ENCODE peak calls at places on chromosomes 4 and X, in eight cellular contexts. Q is lung, F is breast epithelium, A is mucosa of descending colon, R is astrocyte of the cerebellum, I is AG04450, K is Calu3, L is tibial artery. Y is an unnamed sample.

GRCh38 chr4:127251423-127251822 is 381.3 kb upstream of the INTU start:
- DNase-seq in R (no peak), L (no peak), Q (no peak), A (no peak), I (no peak), F (no peak), K (no peak), Y (no peak)

GRCh38 chr4:71231073-71231752 is 107.6 kb upstream of the SLC4A4 start:
- DNase-seq in R (no peak), A (peak), Q (peak), L (peak), F (no peak), I (no peak), K (peak), Y (no peak)

GRCh38 chr4:155674669-155675071 is 8.0 kb downstream of the GUCY1A1 start:
- DNase-seq in Q (no peak), K (no peak), L (no peak), R (no peak), A (no peak), I (no peak), F (no peak), Y (no peak)

GRCh38 chrX:65821721-65822496 is 154.5 kb downstream of the MSN start:
- DNase-seq in Q (no peak), R (no peak), A (peak), K (peak), F (no peak), I (no peak), L (no peak), Y (peak)

GRCh38 chr4:41319553-41319952 is 62.8 kb downstream of the UCHL1 start:
- DNase-seq in K (no peak), F (peak), R (no peak), Q (no peak), L (no peak), A (no peak), I (no peak), Y (no peak)

GRCh38 chr4:68906238-68907137 is 45.1 kb downstream of the UGT2A3 start:
- DNase-seq in R (no peak), Q (no peak), L (no peak), I (no peak), F (no peak), K (peak), A (peak), Y (no peak)

GRCh38 chrX:140766024-140766611 is 56.6 kb downstream of the LINC00632 start:
- DNase-seq in F (no peak), K (peak), I (peak), Q (peak), R (peak), L (peak), A (no peak), Y (peak)

GRCh38 chr4:122652379-122652778 is 31.5 kb upstream of the IL21 start:
- DNase-seq in Q (peak), K (peak), A (no peak), F (peak), L (no peak), R (peak), I (peak), Y (no peak)

GRCh38 chr4:95949136-95949765 is 109.4 kb downstream of the PDHA2 start:
- DNase-seq in A (no peak), K (no peak), L (no peak), Q (no peak), I (no peak), F (no peak), R (no peak), Y (no peak)

GRCh38 chr4:22385615-22386014 is 130.3 kb downstream of the ADGRA3 start:
- DNase-seq in A (no peak), Q (no peak), F (no peak), I (no peak), K (no peak), L (no peak), R (no peak), Y (no peak)

GRCh38 chrX:82627568-82627967 is 880.5 kb upstream of the POU3F4 start:
- DNase-seq in Q (no peak), L (no peak), A (no peak), R (no peak), F (no peak), K (no peak), I (no peak), Y (no peak)

GRCh38 chr4:154626793-154627484 is 14.5 kb upstream of the FGG start:
- DNase-seq in R (no peak), I (no peak), L (no peak), K (peak), A (peak), Q (peak), F (peak), Y (peak)

GRCh38 chr4:2598661-2599654 is 62.5 kb downstream of the FAM193A start:
- DNase-seq in Q (no peak), R (no peak), F (no peak), I (no peak), A (no peak), K (no peak), L (no peak), Y (no peak)

GRCh38 chr4:75821966-75822365 is 80.3 kb downstream of the PPEF2 start:
- DNase-seq in Q (no peak), L (no peak), F (no peak), R (no peak), I (peak), A (no peak), K (no peak), Y (no peak)

GRCh38 chr4:73583661-73584060 is 36.6 kb downstream of the RASSF6 start:
- DNase-seq in I (no peak), Q (no peak), K (no peak), A (no peak), F (no peak), L (no peak), R (no peak), Y (no peak)

GRCh38 chr4:181792641-181793612 is 450.3 kb upstream of the TENM3 start:
- DNase-seq in Q (no peak), A (no peak), L (no peak), I (no peak), K (no peak), F (no peak), R (no peak), Y (no peak)

GRCh38 chr4:17418010-17418409 is 93.9 kb downstream of the QDPR start:
- DNase-seq in Q (no peak), A (no peak), I (no peak), L (no peak), F (no peak), R (no peak), K (no peak), Y (no peak)

GRCh38 chr4:184163813-184164212 is 53.9 kb downstream of the ENPP6 start:
- DNase-seq in R (no peak), F (no peak), A (peak), Q (peak), I (no peak), K (peak), L (no peak), Y (peak)

GRCh38 chr4:1246901-1247810 is 1.8 kb downstream of the CTBP1 start:
- DNase-seq in R (no peak), F (no peak), A (peak), I (no peak), Q (no peak), L (peak), K (no peak), Y (peak)

GRCh38 chr4:2290974-2291704 is 29.2 kb upstream of the MXD4 start:
- DNase-seq in L (peak), I (no peak), R (no peak), K (no peak), Q (no peak), A (peak), F (no peak), Y (no peak)

GRCh38 chr4:181416966-181417365 is 826.2 kb upstream of the TENM3 start:
- DNase-seq in Q (no peak), L (no peak), R (no peak), F (no peak), K (no peak), I (no peak), A (no peak), Y (no peak)

GRCh38 chrX:131577999-131578734 is 34.3 kb downstream of the OR13H1 start:
- DNase-seq in A (no peak), L (no peak), R (no peak), F (no peak), I (no peak), K (no peak), Q (no peak), Y (peak)

GRCh38 chr4:119536572-119537528 is 91.8 kb downstream of the PDE5A start:
- DNase-seq in A (no peak), Q (no peak), K (no peak), R (no peak), L (no peak), F (no peak), I (no peak), Y (no peak)

DNA sequence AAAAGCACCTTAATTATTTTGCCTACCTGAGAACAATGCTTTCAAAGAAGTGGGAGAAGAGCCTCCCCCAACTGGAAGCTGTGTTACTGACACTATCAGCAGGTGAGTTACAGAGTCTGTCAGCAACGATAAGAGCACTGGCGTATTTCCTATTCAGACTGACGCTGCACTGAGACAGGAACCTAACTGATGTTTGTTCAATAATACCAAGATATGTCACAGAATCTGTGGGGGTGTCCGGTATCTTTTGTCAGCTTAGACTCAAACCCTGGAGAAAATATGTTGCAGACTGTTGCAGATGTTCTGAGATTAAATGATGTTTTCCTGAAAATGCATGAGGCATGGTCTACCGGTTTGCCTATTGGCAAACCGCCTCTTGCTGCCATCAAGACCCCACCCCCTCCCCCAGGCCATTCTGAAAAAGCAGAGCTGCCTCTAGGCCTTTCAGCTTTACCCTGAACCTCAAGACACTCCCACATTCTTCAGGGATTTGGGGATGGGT is 115.2 kb upstream of the KIT start:
- DNase-seq in F (no peak), K (no peak), A (no peak), L (no peak), I (no peak), Q (no peak), R (no peak), Y (no peak)
- TF ChIP-seq CTCF in F (no peak), K (no peak), A (no peak), L (no peak), I (no peak), Q (no peak), R (no peak), Y (no peak)

DNA sequence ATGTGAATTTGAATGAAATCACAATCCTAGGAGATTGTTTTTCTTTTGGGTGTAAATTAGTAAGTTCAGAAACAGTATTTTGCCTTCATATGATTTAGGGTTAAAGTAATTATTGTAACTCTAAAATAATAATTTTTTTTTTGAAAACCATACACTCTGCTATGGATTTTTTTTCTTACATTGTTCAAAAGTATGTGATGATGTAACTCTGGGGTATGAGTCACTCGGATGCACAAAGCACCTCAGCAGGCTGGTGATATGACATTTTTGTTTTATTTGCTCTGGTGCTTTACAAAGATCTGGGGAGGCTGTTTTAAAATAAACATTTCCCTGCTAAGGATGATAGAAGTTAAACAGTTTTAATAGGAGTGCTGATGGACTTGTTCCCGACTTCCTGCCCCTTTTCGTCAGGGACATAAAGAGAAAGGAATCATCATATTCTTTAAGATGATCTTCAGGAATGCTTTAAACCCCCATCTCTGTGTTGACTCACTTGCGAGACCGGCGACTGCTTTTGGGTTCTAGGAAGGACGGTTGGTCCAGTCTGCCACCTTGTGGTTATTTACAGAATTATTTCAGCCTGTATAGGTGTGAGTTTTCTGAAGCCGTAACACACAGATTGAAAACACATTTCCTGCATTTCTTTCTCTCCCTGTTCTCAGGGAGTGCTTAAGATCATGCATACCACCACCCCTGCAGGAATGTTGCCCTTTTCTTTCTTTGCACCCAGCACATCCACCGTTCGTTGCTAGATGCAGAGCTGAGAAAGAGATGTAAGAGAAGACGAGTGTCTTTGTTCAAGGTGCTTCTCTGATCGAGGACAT is 72.5 kb downstream of the RAPGEF2 start:
- DNase-seq in A (no peak), K (peak), Q (peak), L (peak), R (peak), I (peak), F (peak), Y (peak)
- TF ChIP-seq CTCF in A (peak), K (peak), Q (peak), L (peak), R (peak), I (peak), F (peak), Y (peak)

GRCh38 chr4:48141048-48141447 is 7.0 kb upstream of the TXK start:
- DNase-seq in K (no peak), R (peak), F (no peak), A (no peak), I (peak), Q (no peak), L (no peak), Y (no peak)
- TF ChIP-seq CTCF in K (no peak), R (no peak), F (peak), A (peak), I (peak), Q (peak), L (peak), Y (peak)

DNA sequence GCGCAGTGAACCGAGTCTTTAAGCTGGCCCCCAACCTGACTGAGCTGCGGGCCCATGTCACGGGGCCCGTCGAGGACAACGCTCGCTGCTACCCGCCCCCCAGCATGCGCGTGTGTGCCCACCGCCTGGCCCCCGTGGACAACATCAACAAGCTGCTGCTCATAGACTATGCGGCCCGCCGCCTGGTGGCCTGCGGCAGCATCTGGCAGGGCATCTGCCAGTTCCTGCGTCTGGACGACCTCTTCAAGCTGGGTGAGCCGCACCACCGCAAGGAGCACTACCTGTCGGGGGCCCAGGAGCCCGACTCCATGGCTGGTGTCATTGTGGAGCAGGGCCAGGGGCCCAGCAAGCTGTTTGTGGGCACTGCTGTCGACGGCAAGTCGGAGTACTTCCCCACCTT is 2.2 kb downstream of the PLXNA3 start:
- DNase-seq in L (no peak), Q (no peak), I (no peak), R (no peak), K (no peak), F (no peak), A (no peak), Y (no peak)
- TF ChIP-seq CTCF in L (no peak), Q (no peak), I (no peak), R (peak), K (no peak), F (no peak), A (no peak), Y (no peak)

GRCh38 chrX:10514891-10515290 is 105.5 kb downstream of the MID1 start:
- DNase-seq in F (no peak), K (no peak), R (peak), L (no peak), Q (no peak), A (no peak), I (no peak), Y (no peak)
- TF ChIP-seq CTCF in F (no peak), K (no peak), R (no peak), L (no peak), Q (no peak), A (no peak), I (no peak), Y (no peak)

DNA sequence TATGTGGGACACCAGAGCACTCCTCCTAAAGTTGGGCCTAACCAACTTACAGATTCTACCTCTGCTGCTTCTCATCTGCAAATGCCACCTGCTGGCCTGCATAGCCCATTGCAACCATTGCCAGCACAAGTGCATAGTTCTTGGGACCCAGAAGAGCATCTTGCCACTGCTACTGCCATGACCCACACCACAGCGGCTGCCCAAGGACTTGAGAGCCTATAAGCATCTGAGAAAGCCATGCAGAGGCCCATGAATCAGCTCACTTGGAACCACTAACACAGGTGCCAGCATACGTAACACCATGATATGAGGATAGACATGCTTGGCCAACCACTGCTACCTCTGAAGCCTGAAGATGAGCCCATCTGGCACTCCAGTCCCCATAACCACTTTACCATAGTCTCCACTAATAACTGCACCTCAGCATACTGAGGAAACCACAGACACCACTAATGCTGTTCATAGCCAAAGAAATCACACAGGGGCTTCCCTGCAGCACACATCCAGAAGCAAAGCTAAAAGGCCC is 258.1 kb upstream of the AGTR2 start:
- DNase-seq in K (no peak), I (no peak), R (no peak), A (no peak), L (no peak), Q (no peak), F (no peak), Y (no peak)
- TF ChIP-seq CTCF in K (no peak), I (no peak), R (peak), A (no peak), L (no peak), Q (no peak), F (peak), Y (peak)

GRCh38 chrX:18664947-18665346 is 7.0 kb downstream of the RS1 start:
- DNase-seq in A (no peak), Q (no peak), R (no peak), F (no peak), K (peak), I (no peak), L (no peak), Y (no peak)
- TF ChIP-seq CTCF in A (no peak), Q (no peak), R (no peak), F (no peak), K (no peak), I (no peak), L (no peak), Y (no peak)

GRCh38 chr4:20297800-20298199 is 46.1 kb downstream of the SLIT2 start:
- DNase-seq in L (no peak), K (no peak), Q (no peak), I (no peak), F (no peak), R (no peak), A (no peak), Y (no peak)

GRCh38 chr4:20301161-20301560 is 49.5 kb downstream of the SLIT2 start:
- DNase-seq in K (no peak), I (no peak), L (no peak), Q (no peak), R (no peak), A (no peak), F (no peak), Y (no peak)

GRCh38 chr4:20297246-20297645 is 45.5 kb downstream of the SLIT2 start:
- DNase-seq in A (no peak), I (no peak), Q (no peak), F (no peak), R (no peak), L (no peak), K (no peak), Y (no peak)

GRCh38 chr4:20298986-20299385 is 47.3 kb downstream of the SLIT2 start:
- DNase-seq in R (no peak), F (no peak), K (no peak), A (no peak), L (no peak), I (no peak), Q (no peak), Y (no peak)

DNA sequence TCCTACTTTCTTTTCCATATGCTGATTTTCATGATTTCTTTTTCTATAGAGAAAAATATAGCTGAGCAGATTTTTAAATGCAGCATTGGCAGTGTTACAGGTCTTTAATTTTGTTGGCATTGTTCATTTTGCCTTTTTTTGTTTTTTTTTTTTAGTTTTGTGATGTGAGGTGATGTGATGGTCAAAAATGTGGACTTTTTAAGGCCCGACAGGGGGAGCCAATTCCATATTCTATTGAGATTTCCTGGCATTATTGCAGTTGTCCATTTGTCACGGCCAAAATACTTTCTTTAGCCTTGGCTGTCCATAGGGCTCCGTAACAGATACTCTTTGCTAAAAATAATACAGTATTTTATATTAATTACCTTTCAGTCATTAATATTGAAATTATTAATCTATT is 47.8 kb downstream of the SLIT2 start:
- DNase-seq in R (peak), K (peak), L (no peak), F (no peak), Q (no peak), A (no peak), I (peak), Y (no peak)
- TF ChIP-seq CTCF in R (peak), K (peak), L (no peak), F (no peak), Q (no peak), A (no peak), I (peak), Y (peak)

GRCh38 chr4:72286185-72286584 is 254.4 kb downstream of the NPFFR2 start:
- DNase-seq in K (no peak), I (no peak), F (no peak), A (no peak), R (peak), L (no peak), Q (no peak), Y (no peak)
- TF ChIP-seq CTCF in K (no peak), I (peak), F (no peak), A (no peak), R (no peak), L (no peak), Q (no peak), Y (no peak)